ENCODE peak calls at places on chromosomes 5 and 9, in six cellular contexts. One of them, this sample, is unnamed.

GRCh38 chr5:157312492-157312891 is 46.6 kb downstream of the CYFIP2 start:
- DNase-seq in DND-41: peak
- DNase-seq in IMR-90: peak
- DNase-seq in stomach: peak
- DNase-seq in mammary epithelial cell: peak
- DNase-seq in HFF-Myc: no peak
- DNase-seq in this sample: peak

GRCh38 chr5:33857037-33857436 is 34.8 kb downstream of the ADAMTS12 start:
- DNase-seq in DND-41: no peak
- DNase-seq in IMR-90: no peak
- DNase-seq in stomach: no peak
- DNase-seq in mammary epithelial cell: no peak
- DNase-seq in HFF-Myc: no peak
- DNase-seq in this sample: no peak

GRCh38 chr5:62127098-62127736 is 178.8 kb upstream of the KIF2A start:
- DNase-seq in DND-41: no peak
- DNase-seq in IMR-90: no peak
- DNase-seq in stomach: no peak
- DNase-seq in mammary epithelial cell: no peak
- DNase-seq in HFF-Myc: no peak
- DNase-seq in this sample: no peak

GRCh38 chr5:159902444-159903121 is 13.7 kb upstream of the ADRA1B start:
- DNase-seq in DND-41: no peak
- DNase-seq in IMR-90: peak
- DNase-seq in stomach: no peak
- DNase-seq in mammary epithelial cell: peak
- DNase-seq in HFF-Myc: no peak
- DNase-seq in this sample: peak

GRCh38 chr5:172919525-172920446 is 39.4 kb upstream of the RPL26L1 start:
- DNase-seq in DND-41: no peak
- DNase-seq in IMR-90: peak
- DNase-seq in stomach: peak
- DNase-seq in mammary epithelial cell: no peak
- DNase-seq in HFF-Myc: no peak
- DNase-seq in this sample: no peak

GRCh38 chr9:121282309-121283071 is 14.5 kb downstream of the GSN start:
- DNase-seq in DND-41: no peak
- DNase-seq in IMR-90: peak
- DNase-seq in stomach: peak
- DNase-seq in mammary epithelial cell: peak
- DNase-seq in HFF-Myc: peak
- DNase-seq in this sample: no peak

GRCh38 chr5:159527546-159527945 is 197.3 kb upstream of the IL12B start:
- DNase-seq in DND-41: no peak
- DNase-seq in IMR-90: no peak
- DNase-seq in stomach: no peak
- DNase-seq in mammary epithelial cell: no peak
- DNase-seq in HFF-Myc: no peak
- DNase-seq in this sample: no peak

GRCh38 chr5:74934949-74935751 is 69.0 kb upstream of the FAM169A start:
- DNase-seq in DND-41: no peak
- DNase-seq in IMR-90: peak
- DNase-seq in stomach: no peak
- DNase-seq in mammary epithelial cell: peak
- DNase-seq in HFF-Myc: no peak
- DNase-seq in this sample: no peak

GRCh38 chr5:132437604-132438275 is 52.8 kb downstream of the IRF1 start:
- DNase-seq in DND-41: peak
- DNase-seq in IMR-90: peak
- DNase-seq in stomach: peak
- DNase-seq in mammary epithelial cell: no peak
- DNase-seq in HFF-Myc: no peak
- DNase-seq in this sample: peak

GRCh38 chr9:23824241-23825142 is 1.5 kb downstream of the ELAVL2 start:
- DNase-seq in DND-41: no peak
- DNase-seq in IMR-90: no peak
- DNase-seq in stomach: no peak
- DNase-seq in mammary epithelial cell: peak
- DNase-seq in HFF-Myc: no peak
- DNase-seq in this sample: no peak

GRCh38 chr5:140966293-140967225 is at the start of gene PCDHAC2:
- DNase-seq in DND-41: no peak
- DNase-seq in IMR-90: no peak
- DNase-seq in stomach: peak
- DNase-seq in mammary epithelial cell: peak
- DNase-seq in HFF-Myc: no peak
- DNase-seq in this sample: no peak

GRCh38 chr9:4146293-4146692 is 153.6 kb downstream of the GLIS3 start:
- DNase-seq in DND-41: no peak
- DNase-seq in IMR-90: no peak
- DNase-seq in stomach: no peak
- DNase-seq in mammary epithelial cell: no peak
- DNase-seq in HFF-Myc: no peak
- DNase-seq in this sample: no peak

GRCh38 chr5:116382025-116382873 is 192.4 kb downstream of the SEMA6A start:
- DNase-seq in DND-41: no peak
- DNase-seq in IMR-90: no peak
- DNase-seq in stomach: no peak
- DNase-seq in mammary epithelial cell: no peak
- DNase-seq in HFF-Myc: no peak
- DNase-seq in this sample: no peak

GRCh38 chr5:29162297-29162696 is 2031.2 kb upstream of the CDH6 start:
- DNase-seq in DND-41: no peak
- DNase-seq in IMR-90: no peak
- DNase-seq in stomach: no peak
- DNase-seq in mammary epithelial cell: no peak
- DNase-seq in HFF-Myc: no peak
- DNase-seq in this sample: no peak

GRCh38 chr5:83095973-83096539 is 18.7 kb downstream of the XRCC4 start:
- DNase-seq in DND-41: no peak
- DNase-seq in IMR-90: peak
- DNase-seq in stomach: no peak
- DNase-seq in mammary epithelial cell: peak
- DNase-seq in HFF-Myc: peak
- DNase-seq in this sample: peak

GRCh38 chr9:115349542-115349941 is 231.6 kb upstream of the TNC start:
- DNase-seq in DND-41: no peak
- DNase-seq in IMR-90: peak
- DNase-seq in stomach: no peak
- DNase-seq in mammary epithelial cell: no peak
- DNase-seq in HFF-Myc: no peak
- DNase-seq in this sample: no peak

GRCh38 chr5:136560111-136560510 is 194.8 kb upstream of the TRPC7 start:
- DNase-seq in DND-41: no peak
- DNase-seq in IMR-90: no peak
- DNase-seq in stomach: no peak
- DNase-seq in mammary epithelial cell: no peak
- DNase-seq in HFF-Myc: no peak
- DNase-seq in this sample: no peak

GRCh38 chr9:133601746-133602145 is 7.4 kb downstream of the FAM163B start:
- DNase-seq in DND-41: no peak
- DNase-seq in IMR-90: no peak
- DNase-seq in stomach: no peak
- DNase-seq in mammary epithelial cell: no peak
- DNase-seq in HFF-Myc: no peak
- DNase-seq in this sample: no peak

GRCh38 chr5:120586646-120587045 is 122.5 kb downstream of the PRR16 start:
- DNase-seq in DND-41: no peak
- DNase-seq in IMR-90: no peak
- DNase-seq in stomach: no peak
- DNase-seq in mammary epithelial cell: no peak
- DNase-seq in HFF-Myc: no peak
- DNase-seq in this sample: no peak

GRCh38 chr9:97808972-97809371 is 44.1 kb upstream of the FOXE1 start:
- DNase-seq in DND-41: no peak
- DNase-seq in IMR-90: no peak
- DNase-seq in stomach: no peak
- DNase-seq in mammary epithelial cell: no peak
- DNase-seq in HFF-Myc: no peak
- DNase-seq in this sample: peak

GRCh38 chr5:139180850-139181785 is 17.1 kb downstream of the SIL1 start:
- DNase-seq in DND-41: no peak
- DNase-seq in IMR-90: no peak
- DNase-seq in stomach: no peak
- DNase-seq in mammary epithelial cell: no peak
- DNase-seq in HFF-Myc: no peak
- DNase-seq in this sample: no peak

GRCh38 chr9:16236882-16237281 is 633.6 kb downstream of the BNC2 start:
- DNase-seq in DND-41: no peak
- DNase-seq in IMR-90: peak
- DNase-seq in stomach: no peak
- DNase-seq in mammary epithelial cell: no peak
- DNase-seq in HFF-Myc: no peak
- DNase-seq in this sample: no peak

GRCh38 chr9:136228107-136228875 is 17.3 kb downstream of the QSOX2 start:
- DNase-seq in DND-41: no peak
- DNase-seq in IMR-90: peak
- DNase-seq in stomach: no peak
- DNase-seq in mammary epithelial cell: peak
- DNase-seq in HFF-Myc: no peak
- DNase-seq in this sample: no peak

GRCh38 chr5:181197326-181197951 is 7.6 kb downstream of the TRIM7 start:
- DNase-seq in DND-41: no peak
- DNase-seq in IMR-90: no peak
- DNase-seq in stomach: no peak
- DNase-seq in mammary epithelial cell: no peak
- DNase-seq in HFF-Myc: no peak
- DNase-seq in this sample: no peak

GRCh38 chr5:181191526-181192336 is 13.3 kb downstream of the TRIM7 start:
- DNase-seq in DND-41: peak
- DNase-seq in IMR-90: peak
- DNase-seq in stomach: peak
- DNase-seq in mammary epithelial cell: peak
- DNase-seq in HFF-Myc: peak
- DNase-seq in this sample: no peak

GRCh38 chr5:181192337-181193046 is 12.5 kb downstream of the TRIM7 start:
- DNase-seq in DND-41: no peak
- DNase-seq in IMR-90: peak
- DNase-seq in stomach: no peak
- DNase-seq in mammary epithelial cell: no peak
- DNase-seq in HFF-Myc: no peak
- DNase-seq in this sample: no peak

GRCh38 chr5:181195249-181195761 is 9.7 kb downstream of the TRIM7 start:
- DNase-seq in DND-41: no peak
- DNase-seq in IMR-90: no peak
- DNase-seq in stomach: no peak
- DNase-seq in mammary epithelial cell: no peak
- DNase-seq in HFF-Myc: no peak
- DNase-seq in this sample: no peak

DNA sequence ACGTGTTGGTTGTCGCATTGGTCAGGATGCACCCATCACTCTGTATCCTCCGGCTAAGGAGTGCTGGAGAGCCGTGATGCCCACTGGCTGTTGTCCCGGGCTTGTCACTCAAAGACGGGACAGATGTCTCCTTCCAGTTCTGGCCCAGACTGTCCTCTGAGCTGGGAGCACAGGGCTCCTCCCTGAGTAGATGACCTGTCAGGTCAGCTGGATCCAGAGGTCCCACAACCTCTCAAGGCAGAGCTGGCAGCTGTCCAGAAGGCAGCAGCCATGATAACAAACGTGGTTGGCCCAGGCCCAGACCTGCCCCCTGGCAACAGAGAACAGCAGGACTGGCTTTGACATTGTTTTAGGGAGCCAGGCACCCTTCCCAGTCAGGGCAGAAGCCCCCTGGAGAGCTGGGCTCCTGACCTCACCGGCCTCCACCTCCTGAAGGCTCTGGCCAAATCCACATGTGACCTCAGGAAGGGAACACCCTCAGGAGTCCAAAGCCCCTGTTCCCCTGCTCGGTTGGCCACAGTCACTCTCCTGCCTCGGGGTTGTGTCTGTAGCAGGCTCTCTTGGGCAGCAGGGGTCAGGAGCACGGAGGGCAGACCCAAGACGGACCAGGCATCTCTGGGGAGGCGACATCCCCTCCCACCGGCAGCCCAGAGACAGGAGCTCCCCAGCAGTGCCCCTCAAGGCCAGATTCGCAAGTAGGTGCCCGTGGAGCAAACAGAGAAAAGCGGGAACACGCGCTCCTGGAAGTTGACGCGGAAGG is 10.3 kb downstream of the TRIM7 start:
- DNase-seq in DND-41: no peak
- DNase-seq in IMR-90: no peak
- DNase-seq in stomach: no peak
- DNase-seq in mammary epithelial cell: no peak
- DNase-seq in HFF-Myc: no peak
- DNase-seq in this sample: no peak
- TF ChIP-seq CTCF in DND-41: no peak
- TF ChIP-seq CTCF in IMR-90: no peak
- TF ChIP-seq CTCF in stomach: no peak
- TF ChIP-seq CTCF in mammary epithelial cell: no peak
- TF ChIP-seq CTCF in HFF-Myc: no peak
- TF ChIP-seq CTCF in this sample: no peak

GRCh38 chr9:126781717-126782388 is 23.0 kb upstream of the ZBTB43 start:
- DNase-seq in DND-41: peak
- DNase-seq in IMR-90: peak
- DNase-seq in stomach: peak
- DNase-seq in mammary epithelial cell: peak
- DNase-seq in HFF-Myc: no peak
- DNase-seq in this sample: no peak
- H3K4me3 ChIP-seq in DND-41: no peak
- H3K4me3 ChIP-seq in IMR-90: no peak
- H3K4me3 ChIP-seq in stomach: no peak
- H3K4me3 ChIP-seq in mammary epithelial cell: no peak
- H3K4me3 ChIP-seq in HFF-Myc: no peak
- H3K4me3 ChIP-seq in this sample: no peak

GRCh38 chr5:150589791-150590601 is 50.5 kb upstream of the SYNPO start:
- DNase-seq in DND-41: no peak
- DNase-seq in IMR-90: peak
- DNase-seq in stomach: peak
- DNase-seq in mammary epithelial cell: no peak
- DNase-seq in HFF-Myc: peak
- DNase-seq in this sample: no peak
- TF ChIP-seq CTCF in DND-41: no peak
- TF ChIP-seq CTCF in IMR-90: peak
- TF ChIP-seq CTCF in stomach: peak
- TF ChIP-seq CTCF in mammary epithelial cell: no peak
- TF ChIP-seq CTCF in HFF-Myc: peak
- TF ChIP-seq CTCF in this sample: peak

GRCh38 chr5:158384535-158385421 is 525.8 kb upstream of the CLINT1 start:
- DNase-seq in DND-41: no peak
- DNase-seq in IMR-90: peak
- DNase-seq in stomach: no peak
- DNase-seq in mammary epithelial cell: peak
- DNase-seq in HFF-Myc: peak
- DNase-seq in this sample: peak

GRCh38 chr5:158388018-158388417 is 529.1 kb upstream of the CLINT1 start:
- DNase-seq in DND-41: no peak
- DNase-seq in IMR-90: no peak
- DNase-seq in stomach: no peak
- DNase-seq in mammary epithelial cell: no peak
- DNase-seq in HFF-Myc: no peak
- DNase-seq in this sample: no peak

GRCh38 chr5:158387499-158387898 is 528.6 kb upstream of the CLINT1 start:
- DNase-seq in DND-41: no peak
- DNase-seq in IMR-90: no peak
- DNase-seq in stomach: no peak
- DNase-seq in mammary epithelial cell: no peak
- DNase-seq in HFF-Myc: no peak
- DNase-seq in this sample: no peak

GRCh38 chr5:158383485-158383884 is 524.5 kb upstream of the CLINT1 start:
- DNase-seq in DND-41: no peak
- DNase-seq in IMR-90: no peak
- DNase-seq in stomach: no peak
- DNase-seq in mammary epithelial cell: no peak
- DNase-seq in HFF-Myc: no peak
- DNase-seq in this sample: no peak

GRCh38 chr5:158385982-158386381 is 527.0 kb upstream of the CLINT1 start:
- DNase-seq in DND-41: no peak
- DNase-seq in IMR-90: no peak
- DNase-seq in stomach: no peak
- DNase-seq in mammary epithelial cell: no peak
- DNase-seq in HFF-Myc: no peak
- DNase-seq in this sample: no peak
- H3K4me3 ChIP-seq in DND-41: no peak
- H3K4me3 ChIP-seq in IMR-90: no peak
- H3K4me3 ChIP-seq in stomach: no peak
- H3K4me3 ChIP-seq in mammary epithelial cell: no peak
- H3K4me3 ChIP-seq in HFF-Myc: no peak
- H3K4me3 ChIP-seq in this sample: no peak

This sample was measured in kidney epithelial cell.